ENCODE peak calls at places on chromosomes 12 and 14, in ten cellular contexts. H is gastrocnemius medialis; O is fibroblast of lung; D is ovary; Q is activated CD8-positive, alpha-beta T cell treated with anti-CD3 and anti-CD28 coated beads for 36 hours; C is PC-3; L is pancreas; F is choroid plexus epithelial cell; I is cardiac fibroblast; U is progenitor cell of endocrine pancreas. Z is an unnamed sample.

GRCh38 chr14:41830679-41831078 is 224.0 kb downstream of the LRFN5 start:
- DNase-seq in O (peak; percentile 22), L (no peak), I (peak; percentile 63), Q (no peak), F (peak; percentile 77), D (peak; percentile 8), C (no peak), U (no peak), H (no peak), Z (no peak)

GRCh38 chr14:79971330-79971729 is 240.0 kb downstream of the DIO2 start:
- DNase-seq in L (no peak), I (no peak), U (no peak), F (peak; percentile 67), O (peak; percentile 66), C (peak; percentile 72), Q (no peak), H (no peak), D (no peak), Z (no peak)

GRCh38 chr12:57225680-57226190 is 3.8 kb upstream of the SHMT2 start:
- DNase-seq in I (no peak), L (no peak), O (no peak), F (no peak), H (no peak), C (no peak), D (no peak), Q (no peak), U (no peak), Z (no peak)

GRCh38 chr14:88104710-88105109 is 99.8 kb downstream of the GPR65 start:
- DNase-seq in F (no peak), O (no peak), U (no peak), C (no peak), I (no peak), L (no peak), H (no peak), Q (no peak), D (no peak), Z (no peak)

GRCh38 chr14:105857223-105857815 is 330.9 kb downstream of the TMEM121 start:
- DNase-seq in I (no peak), U (no peak), C (no peak), Q (no peak), O (no peak), F (no peak), D (no peak), H (no peak), L (no peak), Z (no peak)

GRCh38 chr12:13982010-13982409 is 608 bp upstream of the GRIN2B start:
- DNase-seq in D (peak; percentile 36), F (no peak), Q (peak; percentile 13), H (no peak), O (no peak), C (no peak), L (no peak), U (peak; percentile 69), I (no peak), Z (no peak)

GRCh38 chr14:55500708-55501107 is 60.3 kb upstream of the TBPL2 start:
- DNase-seq in U (no peak), L (no peak), O (no peak), I (no peak), H (no peak), F (no peak), C (no peak), Q (no peak), D (no peak), Z (no peak)

GRCh38 chr12:1798734-1799067 is 21.7 kb upstream of the LRTM2 start:
- DNase-seq in Q (no peak), L (no peak), I (no peak), H (no peak), C (no peak), U (no peak), D (no peak), F (no peak), O (no peak), Z (peak; percentile 4)

GRCh38 chr12:24838531-24838950 is 110.4 kb downstream of the BCAT1 start:
- DNase-seq in Q (peak; percentile 64), O (peak; percentile 84), L (no peak), D (peak; percentile 35), U (no peak), F (peak; percentile 99), C (no peak), I (peak; percentile 95), H (peak; percentile 39), Z (peak; percentile 34)

GRCh38 chr14:69002069-69002468 is 23.0 kb upstream of the ACTN1 start:
- DNase-seq in I (peak; percentile 39), Q (no peak), D (no peak), F (peak; percentile 52), U (no peak), L (peak; percentile 52), C (peak; percentile 63), O (no peak), H (no peak), Z (no peak)

GRCh38 chr12:73589220-73589619 is 948.4 kb upstream of the ATXN7L3B start:
- DNase-seq in U (no peak), C (peak; percentile 23), F (no peak), L (no peak), O (no peak), I (no peak), D (no peak), H (no peak), Q (no peak), Z (no peak)

GRCh38 chr14:73365727-73366126 is 92.6 kb downstream of the NUMB start:
- DNase-seq in F (peak; percentile 68), O (peak; percentile 29), U (no peak), C (no peak), Q (no peak), L (no peak), I (peak; percentile 42), D (no peak), H (no peak), Z (no peak)

GRCh38 chr12:100579844-100580243 is 6.4 kb downstream of the GAS2L3 start:
- DNase-seq in U (no peak), H (no peak), D (no peak), Q (no peak), F (no peak), I (no peak), L (no peak), O (no peak), C (no peak), Z (no peak)

DNA sequence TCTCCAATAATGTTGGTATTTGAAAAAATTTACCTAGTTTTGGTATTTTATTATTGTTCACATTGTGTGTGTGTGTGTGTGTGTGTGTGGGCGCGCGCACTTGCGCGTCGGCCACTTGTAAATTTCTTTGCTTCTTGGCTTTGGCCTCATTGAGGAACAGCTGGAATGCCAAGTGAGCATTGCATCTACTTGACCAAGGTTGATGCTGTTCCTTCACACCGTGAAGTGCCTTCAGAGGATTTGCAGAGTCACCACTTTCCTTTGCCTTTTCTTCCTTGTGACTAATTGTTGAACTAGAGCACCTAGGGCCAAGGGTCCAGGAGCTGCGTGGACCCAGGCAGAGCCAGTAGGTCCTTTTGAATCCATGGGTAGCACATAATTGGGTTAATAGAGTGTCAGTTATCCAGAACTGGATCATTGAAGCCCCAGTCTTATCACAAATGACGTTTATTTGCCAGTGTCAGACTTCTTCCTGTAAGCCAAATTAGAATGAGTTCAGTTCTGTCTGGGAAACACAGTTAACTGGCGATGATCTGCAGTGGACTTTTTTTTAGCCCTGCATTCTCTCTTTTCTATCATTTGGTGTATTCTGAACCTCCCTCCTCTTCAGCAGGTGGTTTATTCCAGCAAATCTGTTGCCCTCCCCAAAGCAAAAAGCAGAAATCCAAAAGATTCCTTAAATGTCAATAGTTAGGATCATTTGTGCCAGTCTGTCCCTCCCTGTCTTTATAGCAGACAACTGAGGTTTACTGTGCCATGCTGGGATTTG is 2.6 kb downstream of the PPP2R5C start:
- DNase-seq in I (no peak), C (no peak), F (no peak), D (no peak), O (no peak), H (no peak), Q (no peak), L (no peak), U (no peak), Z (no peak)
- TF ChIP-seq CTCF in I (no peak), C (no peak), F (no peak), D (no peak), O (no peak), H (no peak), Q (no peak), L (no peak), U (no peak), Z (no peak)

DNA sequence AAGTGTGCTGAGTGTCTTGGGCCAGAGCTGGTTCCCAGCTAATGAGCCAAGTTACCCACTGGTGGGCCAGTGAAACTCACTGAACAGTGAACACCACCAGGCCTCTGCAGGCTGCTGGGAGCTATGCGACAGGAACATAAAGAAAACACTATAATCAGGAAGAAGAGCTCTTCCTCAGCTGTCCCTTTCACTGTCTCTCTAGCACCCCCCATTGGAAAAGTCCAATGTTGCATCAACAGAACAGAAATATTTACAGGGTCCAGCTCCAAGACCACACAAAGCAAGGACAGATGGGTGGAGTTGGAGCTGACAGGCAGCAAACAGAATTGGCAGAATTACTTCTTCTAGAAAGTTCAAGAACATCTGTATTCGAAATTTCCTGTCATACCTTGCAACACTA is 903.6 kb upstream of the TMEM132C start:
- DNase-seq in H (no peak), L (no peak), C (peak; percentile 78), U (no peak), I (no peak), D (no peak), Q (no peak), F (peak; percentile 25), O (no peak), Z (no peak)
- TF ChIP-seq CTCF in H (no peak), L (no peak), C (peak; percentile 82), U (peak; percentile 30), I (peak; percentile 61), D (no peak), Q (no peak), F (peak; percentile 42), O (peak; percentile 10), Z (no peak)

DNA sequence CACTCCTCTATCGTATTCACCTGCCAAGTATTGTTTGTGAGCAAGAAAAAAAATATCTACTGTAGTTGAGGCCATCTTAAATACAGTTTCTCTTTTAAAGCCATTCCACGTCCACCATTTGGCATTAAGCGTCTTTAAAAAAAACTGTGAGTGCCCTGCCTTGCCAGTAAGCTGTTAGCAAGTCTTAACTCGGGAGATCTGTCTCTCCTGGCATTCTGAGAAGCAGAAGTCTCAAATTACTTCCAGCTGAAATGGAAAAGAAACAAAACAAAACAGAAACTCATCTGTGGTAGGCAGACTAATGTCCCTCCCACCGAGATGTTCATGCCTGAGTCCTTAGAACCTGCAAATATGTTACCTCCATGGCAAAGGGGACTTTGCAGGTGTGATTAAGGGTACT is 126.2 kb downstream of the CRADD start:
- DNase-seq in Q (no peak), F (peak; percentile 87), L (no peak), D (no peak), C (no peak), H (peak; percentile 34), U (no peak), O (peak; percentile 88), I (peak; percentile 96), Z (no peak)
- TF ChIP-seq CTCF in Q (no peak), F (no peak), L (no peak), D (no peak), C (no peak), H (no peak), U (no peak), O (no peak), I (no peak), Z (no peak)

DNA sequence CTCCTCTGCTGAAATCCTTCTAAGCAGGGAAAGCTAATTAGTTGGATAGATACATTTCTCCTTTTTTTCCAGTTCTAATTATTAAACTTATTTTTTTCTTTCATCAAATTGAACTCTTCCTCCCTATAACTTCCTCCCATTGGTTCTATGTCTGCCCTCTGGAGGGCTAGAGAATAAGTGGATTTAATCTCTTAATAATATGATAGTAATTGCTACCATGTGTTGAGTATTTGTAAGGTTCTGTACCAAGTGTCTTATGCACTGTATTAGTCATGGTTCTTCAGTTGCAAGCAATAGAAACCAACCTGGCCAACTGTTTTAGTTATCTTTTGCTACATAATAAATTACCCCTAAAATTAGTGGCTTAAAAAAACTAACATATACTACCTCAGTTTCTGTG is 190.5 kb upstream of the PLXNC1 start:
- DNase-seq in L (no peak), U (no peak), I (no peak), F (no peak), Q (no peak), O (no peak), C (no peak), D (no peak), H (no peak), Z (no peak)
- TF ChIP-seq CTCF in L (no peak), U (no peak), I (no peak), F (no peak), Q (no peak), O (no peak), C (no peak), D (no peak), H (no peak), Z (no peak)